ENCODE peak calls at places on chromosomes 7 and 10, in ten cellular contexts. N, Z, P, Q, R, V, T, I, K and F are unnamed samples.

GRCh38 chr7:33733865-33734650 is 171.3 kb upstream of the BMPER start:
- DNase-seq in V (no peak), N (no peak), Q (no peak), Z (no peak), T (no peak), I (no peak), R (no peak), P (no peak), K (peak; percentile 49), F (no peak)

GRCh38 chr7:66198956-66199355 is 6.2 kb upstream of the TPST1 start:
- DNase-seq in P (no peak), I (no peak), V (no peak), T (peak; percentile 37), Z (no peak), R (no peak), Q (no peak), N (no peak), K (no peak), F (no peak)

GRCh38 chr7:101532000-101532399 is 97.1 kb downstream of the MYL10 start:
- DNase-seq in N (no peak), K (no peak), T (no peak), P (no peak), R (no peak), V (no peak), Q (no peak), I (no peak), Z (no peak), F (no peak)

GRCh38 chr7:43394441-43395130 is 188.3 kb upstream of the STK17A start:
- DNase-seq in Z (no peak), Q (peak; percentile 73), I (no peak), V (no peak), N (no peak), T (no peak), K (peak; percentile 98), R (no peak), P (no peak), F (peak; percentile 99)

GRCh38 chr7:128937271-128937646 is 468 bp upstream of the IRF5 start:
- DNase-seq in R (no peak), K (no peak), N (no peak), I (no peak), Q (no peak), P (no peak), V (no peak), Z (no peak), T (no peak), F (no peak)

GRCh38 chr10:42790835-42791234 is 8.2 kb downstream of the BMS1 start:
- DNase-seq in T (no peak), N (no peak), V (no peak), R (no peak), Q (no peak), I (no peak), P (no peak), K (no peak), Z (peak; percentile 5), F (no peak)

GRCh38 chr7:37083311-37084096 is 359.2 kb upstream of the AOAH start:
- DNase-seq in K (no peak), T (no peak), I (peak; percentile 43), N (peak; percentile 39), Z (peak; percentile 3), V (no peak), Q (no peak), R (no peak), P (no peak), F (no peak)

GRCh38 chr7:43480581-43480980 is 102.3 kb upstream of the STK17A start:
- DNase-seq in P (no peak), Q (peak; percentile 70), R (no peak), N (no peak), V (no peak), K (peak; percentile 76), T (no peak), I (no peak), Z (no peak), F (peak; percentile 67)

GRCh38 chr7:121080257-121080912 is 91.9 kb downstream of the CPED1 start:
- DNase-seq in K (no peak), Z (no peak), I (no peak), V (no peak), N (no peak), R (no peak), Q (no peak), P (no peak), T (no peak), F (no peak)

GRCh38 chr7:121078701-121079227 is 90.3 kb downstream of the CPED1 start:
- DNase-seq in P (no peak), Z (no peak), V (no peak), T (no peak), N (no peak), Q (no peak), R (no peak), I (no peak), K (no peak), F (no peak)

GRCh38 chr7:121081327-121081936 is 92.9 kb downstream of the CPED1 start:
- DNase-seq in N (no peak), K (peak; percentile 70), P (no peak), R (no peak), Q (peak; percentile 73), V (no peak), T (no peak), I (no peak), Z (peak; percentile 82), F (peak; percentile 41)

GRCh38 chr7:121080913-121081326 is 92.4 kb downstream of the CPED1 start:
- DNase-seq in V (no peak), Z (no peak), R (no peak), K (no peak), P (no peak), I (no peak), N (no peak), Q (no peak), T (no peak), F (no peak)

DNA sequence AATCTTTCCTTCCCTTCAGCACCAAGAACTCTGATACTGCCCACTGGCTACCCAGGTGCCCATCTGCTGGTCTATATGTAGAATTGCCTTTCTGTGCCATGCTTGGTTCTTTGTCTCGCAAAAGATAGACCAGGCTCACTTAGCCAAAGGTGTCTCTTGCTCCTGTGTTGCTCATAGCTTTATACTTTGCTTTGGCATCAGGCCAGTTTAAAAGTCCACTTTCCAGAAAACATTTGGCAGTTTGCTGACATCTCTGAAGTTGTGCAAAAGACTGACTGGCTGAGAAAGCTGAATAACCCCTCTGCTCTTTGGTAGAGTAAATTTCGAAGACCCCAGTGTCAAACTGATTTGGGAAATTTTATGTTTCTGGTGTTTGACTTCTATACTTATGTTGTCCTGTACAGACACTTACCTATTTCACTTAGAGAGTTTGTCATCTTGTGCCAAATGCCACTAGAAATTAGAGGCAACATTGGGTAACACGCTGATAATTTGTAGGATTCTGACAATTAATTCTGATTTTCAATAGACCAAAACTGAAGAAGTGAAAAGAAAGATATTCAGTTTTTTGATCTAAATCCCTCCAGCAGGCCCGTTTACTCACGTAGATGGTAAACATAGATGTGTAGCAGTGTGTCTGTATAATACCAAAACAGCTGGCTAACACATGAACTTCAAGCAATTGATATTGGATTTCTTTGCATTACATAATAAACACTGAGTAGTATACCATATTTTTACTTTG is 91.1 kb downstream of the CPED1 start:
- DNase-seq in R (no peak), Z (peak; percentile 46), N (no peak), K (peak; percentile 18), P (no peak), T (no peak), Q (peak; percentile 23), V (no peak), I (no peak), F (no peak)
- TF ChIP-seq CTCF in R (no peak), Z (peak; percentile 16), N (peak; percentile 24), K (no peak), P (no peak), T (no peak), Q (peak; percentile 6), V (no peak), I (no peak), F (peak; percentile 9)

DNA sequence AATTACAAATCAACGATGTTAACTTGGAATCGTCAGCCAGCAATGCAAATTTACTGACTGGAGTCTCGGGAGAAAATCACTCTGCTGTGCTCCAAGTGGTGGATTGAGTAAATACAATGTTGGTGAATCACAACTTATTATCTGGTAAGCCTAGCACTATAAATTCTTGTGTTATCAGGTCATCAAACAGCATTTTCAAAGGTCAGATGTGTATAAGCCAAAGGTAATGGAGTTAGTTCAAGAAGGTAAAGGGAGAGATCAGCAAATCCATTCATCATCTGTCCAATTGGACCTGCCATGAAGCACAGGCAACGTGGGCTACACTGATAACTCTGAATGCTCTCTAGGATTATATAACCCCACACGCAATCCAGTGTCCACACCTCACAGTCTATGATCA is 13.9 kb downstream of the CUBN start:
- DNase-seq in P (no peak), Q (peak; percentile 55), R (no peak), T (no peak), I (no peak), Z (no peak), V (no peak), K (peak; percentile 67), N (no peak), F (no peak)
- TF ChIP-seq CTCF in P (no peak), Q (peak; percentile 16), R (no peak), T (no peak), I (no peak), Z (peak; percentile 13), V (no peak), K (no peak), N (no peak), F (peak; percentile 32)

GRCh38 chr7:116829493-116829892 is 32.9 kb upstream of the CAPZA2 start:
- DNase-seq in P (no peak), I (no peak), T (no peak), Q (no peak), V (no peak), K (no peak), R (no peak), Z (no peak), N (no peak), F (no peak)

GRCh38 chr7:116832692-116833091 is 29.7 kb upstream of the CAPZA2 start:
- DNase-seq in R (no peak), T (no peak), I (no peak), N (no peak), P (no peak), Q (no peak), K (no peak), V (no peak), Z (no peak), F (no peak)

GRCh38 chr7:116829051-116829450 is 33.3 kb upstream of the CAPZA2 start:
- DNase-seq in R (no peak), Z (no peak), K (no peak), Q (no peak), P (no peak), V (no peak), N (no peak), T (no peak), I (no peak), F (no peak)

GRCh38 chr7:116824449-116824848 is 37.9 kb upstream of the CAPZA2 start:
- DNase-seq in I (no peak), Z (no peak), Q (no peak), T (no peak), N (no peak), R (no peak), P (no peak), V (no peak), K (no peak), F (no peak)

GRCh38 chr7:116828281-116828680 is 34.1 kb upstream of the CAPZA2 start:
- DNase-seq in P (no peak), R (no peak), Z (no peak), V (no peak), K (no peak), N (no peak), T (no peak), Q (no peak), I (no peak), F (no peak)
- TF ChIP-seq CTCF in P (no peak), R (no peak), Z (no peak), V (no peak), K (no peak), N (no peak), T (no peak), Q (peak; percentile 6), I (no peak), F (peak; percentile 31)

DNA sequence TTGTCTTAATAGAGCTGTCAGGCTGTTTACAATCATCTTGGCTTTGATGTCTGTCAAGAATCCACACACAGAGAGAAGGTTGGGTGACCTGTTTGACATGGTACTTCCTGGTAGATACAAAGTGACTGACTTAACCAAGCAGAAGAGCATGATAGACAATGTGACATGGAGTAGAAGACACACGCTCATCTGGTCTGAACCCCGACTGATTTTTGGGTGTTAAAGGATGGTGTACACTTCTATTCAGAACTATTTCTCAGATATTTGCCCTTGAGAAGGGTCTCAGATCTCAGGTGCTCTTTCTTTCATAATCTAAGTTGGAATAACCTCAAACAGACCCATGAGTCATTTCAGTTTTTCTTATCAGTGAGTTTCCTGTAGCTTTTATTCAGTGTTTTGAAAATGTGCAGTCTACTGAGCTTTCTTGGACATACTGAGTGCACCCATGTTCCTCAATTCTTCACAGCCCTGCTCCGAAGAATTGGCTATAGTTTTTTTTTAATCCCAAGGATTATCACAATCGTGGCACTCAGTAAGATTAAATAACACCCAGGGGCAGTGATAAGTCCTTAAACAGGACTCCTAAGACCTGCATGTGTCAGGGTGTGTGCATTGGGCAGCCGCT is 46.4 kb upstream of the NXPH1 start:
- DNase-seq in K (peak; percentile 7), R (no peak), Q (peak; percentile 1), N (no peak), P (no peak), T (no peak), Z (no peak), V (no peak), I (no peak), F (no peak)
- TF ChIP-seq CTCF in K (no peak), R (no peak), Q (no peak), N (no peak), P (no peak), T (no peak), Z (no peak), V (no peak), I (no peak), F (no peak)